ENCODE peak calls at places on chromosome X, in five cellular contexts. R, V, M, D and T are unnamed samples.

GRCh38 chrX:47080915-47081236 is 2.6 kb downstream of the RGN start:
- DNase-seq in R (no peak), V (no peak), M (no peak), D (no peak), T (no peak)

GRCh38 chrX:15989716-15990115 is 133.6 kb upstream of the GRPR start:
- DNase-seq in R (no peak), V (no peak), M (no peak), D (no peak), T (no peak)

GRCh38 chrX:25531096-25531495 is 515.3 kb upstream of the ARX start:
- DNase-seq in R (no peak), V (peak; percentile 18), M (no peak), D (no peak), T (peak; percentile 9)

GRCh38 chrX:133495464-133496391 is 80.4 kb upstream of the GPC4 start:
- DNase-seq in R (no peak), V (peak; percentile 48), M (peak; percentile 82), D (peak; percentile 48), T (peak; percentile 67)

GRCh38 chrX:48022100-48022499 is 15.3 kb downstream of the SPACA5 start:
- DNase-seq in R (no peak), V (no peak), M (no peak), D (no peak), T (no peak)

GRCh38 chrX:101260435-101260834 is 30.7 kb downstream of the TAF7L start:
- DNase-seq in R (peak; percentile 46), V (no peak), M (no peak), D (no peak), T (no peak)

GRCh38 chrX:71650333-71650969 is 16.9 kb upstream of the LOC101059915 start:
- DNase-seq in R (no peak), V (no peak), M (no peak), D (no peak), T (no peak)

GRCh38 chrX:44651347-44651746 is 108.7 kb upstream of the FUNDC1 start:
- DNase-seq in R (no peak), V (no peak), M (peak; percentile 4), D (no peak), T (no peak)

GRCh38 chrX:12989456-12989855 is 14.5 kb downstream of the TMSB4X start:
- DNase-seq in R (no peak), V (no peak), M (no peak), D (no peak), T (no peak)

GRCh38 chrX:132615396-132616131 is 126.7 kb upstream of the MBNL3 start:
- DNase-seq in R (peak; percentile 28), V (peak; percentile 21), M (peak; percentile 17), D (no peak), T (peak; percentile 27)

GRCh38 chrX:41827886-41828285 is 95.5 kb downstream of the CASK start:
- DNase-seq in R (no peak), V (no peak), M (peak; percentile 70), D (no peak), T (peak; percentile 8)

GRCh38 chrX:84501798-84502628 is at the start of gene HDX:
- DNase-seq in R (no peak), V (peak; percentile 88), M (peak; percentile 79), D (peak; percentile 83), T (peak; percentile 86)

GRCh38 chrX:8743126-8743732 is 11.3 kb upstream of the ANOS1 start:
- DNase-seq in R (peak; percentile 62), V (peak; percentile 42), M (no peak), D (no peak), T (no peak)

GRCh38 chrX:9466115-9466495 is 1.2 kb downstream of the TBL1X start:
- DNase-seq in R (no peak), V (peak; percentile 53), M (peak; percentile 26), D (peak; percentile 72), T (no peak)

GRCh38 chrX:153684447-153685178 is 3.1 kb upstream of the SLC6A8 start:
- DNase-seq in R (no peak), V (no peak), M (no peak), D (no peak), T (no peak)

GRCh38 chrX:83819304-83819703 is 41.6 kb upstream of the CYLC1 start:
- DNase-seq in R (no peak), V (no peak), M (no peak), D (no peak), T (no peak)

GRCh38 chrX:103343105-103343504 is 13.1 kb downstream of the TCEAL7 start:
- DNase-seq in R (peak; percentile 23), V (no peak), M (peak; percentile 20), D (no peak), T (peak; percentile 56)

GRCh38 chrX:70029790-70030189 is 19.9 kb downstream of the AWAT2 start:
- DNase-seq in R (no peak), V (no peak), M (no peak), D (no peak), T (no peak)

GRCh38 chrX:101171883-101172400 is 47.6 kb upstream of the DRP2 start:
- DNase-seq in R (no peak), V (no peak), M (peak; percentile 36), D (no peak), T (peak; percentile 16)

GRCh38 chrX:103628386-103629290 is at the start of gene TCEAL1:
- DNase-seq in R (peak; percentile 9), V (peak; percentile 70), M (peak; percentile 52), D (peak; percentile 82), T (peak; percentile 36)

GRCh38 chrX:48451708-48452107 is 18.4 kb downstream of the SLC38A5 start:
- DNase-seq in R (no peak), V (no peak), M (no peak), D (no peak), T (no peak)

GRCh38 chrX:47232803-47233332 is at the start of gene USP11:
- DNase-seq in R (peak; percentile 28), V (no peak), M (peak; percentile 42), D (peak; percentile 77), T (peak; percentile 53)

GRCh38 chrX:2691543-2692220 is 587 bp downstream of the CD99 start:
- DNase-seq in R (peak; percentile 36), V (peak; percentile 72), M (peak; percentile 47), D (peak; percentile 78), T (peak; percentile 58)

GRCh38 chrX:104135677-104136076 is 21.1 kb downstream of the SLC25A53 start:
- DNase-seq in R (no peak), V (no peak), M (peak; percentile 23), D (no peak), T (peak; percentile 3)

GRCh38 chrX:23317799-23318724 is 16.6 kb upstream of the PTCHD1 start:
- DNase-seq in R (peak; percentile 71), V (no peak), M (no peak), D (no peak), T (no peak)

DNA sequence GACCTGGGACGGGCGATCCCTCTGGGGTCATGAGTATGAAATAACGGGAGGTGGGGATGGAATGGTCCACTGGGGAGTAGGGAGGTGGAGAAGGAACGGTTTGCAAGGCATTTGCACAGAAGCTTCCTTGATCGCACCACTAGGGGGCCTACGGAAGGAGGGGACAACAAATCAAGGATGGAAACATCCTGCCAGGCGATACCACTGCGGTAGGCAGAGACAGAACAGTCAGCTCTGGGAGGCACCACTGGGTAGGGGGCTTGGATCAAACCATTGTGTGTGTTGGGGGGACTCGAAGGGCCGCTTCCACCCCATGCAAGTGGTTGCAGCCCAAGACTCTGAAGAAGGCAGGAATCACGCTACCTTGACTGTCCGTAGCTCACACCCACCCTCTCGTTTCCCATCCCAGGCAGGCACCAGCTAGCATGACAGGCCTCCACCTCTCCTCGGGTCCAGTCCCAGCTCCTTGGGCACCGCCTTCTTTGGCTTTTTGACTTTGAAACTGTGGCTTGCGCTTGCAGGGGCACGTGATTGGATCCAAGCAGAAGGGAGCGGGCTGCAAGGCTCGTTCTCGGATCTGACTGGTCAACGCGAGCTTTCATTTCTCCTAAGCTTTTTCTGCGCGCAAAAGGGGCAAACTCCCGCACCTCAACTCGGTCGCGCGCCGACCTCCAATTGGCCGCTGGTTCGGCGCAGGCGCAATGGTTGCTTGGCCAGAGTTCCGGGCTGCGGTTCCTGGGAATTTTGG is 28.4 kb downstream of the GAGE1 start:
- DNase-seq in R (peak; percentile 65), V (no peak), M (no peak), D (no peak), T (no peak)
- TF ChIP-seq CTCF in R (peak; percentile 72), V (no peak), M (no peak), D (no peak), T (peak; percentile 12)

GRCh38 chrX:21840199-21840557 is 761 bp downstream of the MBTPS2 start:
- DNase-seq in R (no peak), V (no peak), M (peak; percentile 34), D (no peak), T (peak; percentile 20)

GRCh38 chrX:21839334-21840198 is at the start of gene MBTPS2:
- DNase-seq in R (peak; percentile 56), V (peak; percentile 71), M (peak; percentile 86), D (peak; percentile 89), T (peak; percentile 93)

GRCh38 chrX:21831496-21831895 is 7.9 kb upstream of the MBTPS2 start:
- DNase-seq in R (no peak), V (no peak), M (no peak), D (no peak), T (no peak)

GRCh38 chrX:21838937-21839333 is 482 bp upstream of the MBTPS2 start:
- DNase-seq in R (no peak), V (no peak), M (peak; percentile 25), D (no peak), T (no peak)

GRCh38 chrX:21837056-21837455 is 2.4 kb upstream of the MBTPS2 start:
- DNase-seq in R (no peak), V (no peak), M (no peak), D (no peak), T (no peak)
- TF ChIP-seq CTCF in R (no peak), V (no peak), M (no peak), D (no peak), T (no peak)

DNA sequence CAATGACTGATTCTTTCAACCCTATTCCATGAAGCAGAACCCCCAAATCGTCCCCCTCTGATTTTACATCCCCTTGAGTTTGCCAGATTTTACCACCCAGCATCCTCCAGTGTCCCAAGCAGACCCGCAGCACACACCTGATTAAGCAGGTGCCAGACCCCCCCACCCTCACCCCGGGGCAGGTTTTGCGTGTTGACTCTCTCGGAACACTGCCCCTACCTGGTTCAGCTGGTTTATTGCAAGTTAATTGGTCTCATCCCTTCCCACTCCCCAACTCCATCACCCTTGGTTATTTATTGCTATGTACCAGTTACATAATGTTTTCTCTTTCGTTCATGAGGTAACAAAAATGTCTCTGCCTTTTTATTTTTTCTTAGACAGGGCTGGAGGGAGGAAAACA is 258.4 kb downstream of the BCOR start:
- DNase-seq in R (peak; percentile 25), V (no peak), M (no peak), D (no peak), T (no peak)
- TF ChIP-seq CTCF in R (peak; percentile 28), V (no peak), M (no peak), D (no peak), T (no peak)

DNA sequence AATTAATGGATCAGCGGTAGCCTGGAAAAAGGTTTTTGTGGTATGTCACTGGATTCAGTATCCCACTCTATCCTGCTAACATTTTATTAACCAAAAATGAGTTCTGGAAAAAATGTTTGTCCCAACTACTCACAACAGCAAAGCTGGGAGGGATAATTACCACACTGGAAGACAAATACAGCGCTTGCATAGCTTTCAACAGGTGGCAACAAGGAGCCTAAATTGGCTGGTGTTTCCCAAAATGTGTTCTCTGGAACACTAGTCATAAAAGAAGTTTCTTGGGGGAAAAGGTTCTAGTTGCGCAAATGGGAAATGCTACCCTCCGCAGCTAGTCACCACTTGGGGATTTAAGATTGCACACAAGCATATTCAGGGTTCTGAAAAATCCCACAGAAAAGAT is 54.6 kb downstream of the BEND2 start:
- DNase-seq in R (no peak), V (no peak), M (no peak), D (no peak), T (no peak)
- TF ChIP-seq CTCF in R (peak; percentile 18), V (no peak), M (no peak), D (no peak), T (no peak)

GRCh38 chrX:125131146-125131545 is 188.5 kb upstream of the TEX13C start:
- DNase-seq in R (no peak), V (no peak), M (no peak), D (no peak), T (no peak)
- TF ChIP-seq CTCF in R (peak; percentile 20), V (no peak), M (no peak), D (no peak), T (no peak)

GRCh38 chrX:124342174-124342867 is 4.0 kb upstream of the SH2D1A start:
- DNase-seq in R (no peak), V (no peak), M (no peak), D (no peak), T (no peak)
- TF ChIP-seq CTCF in R (no peak), V (no peak), M (no peak), D (no peak), T (no peak)